ENCODE peak calls at places on chromosomes 2 and 18, in eight cellular contexts. P is CD8-positive, alpha-beta T cell; M is pancreas; L is spleen; K is MM.1S; X is Peyer's patch; R is K562; B is IMR-90. E is an unnamed sample.

GRCh38 chr2:213177685-213178084 is 26.3 kb upstream of the IKZF2 start:
- DNase-seq in L (no peak), R (no peak), M (no peak), X (no peak), K (no peak), P (no peak), B (no peak), E (no peak)

GRCh38 chr2:44245068-44245861 is 30.0 kb upstream of the SLC3A1 start:
- DNase-seq in P (no peak), M (peak), L (no peak), B (no peak), R (no peak), K (no peak), X (no peak), E (no peak)

GRCh38 chr18:22490429-22490846 is 72.7 kb upstream of the CTAGE1 start:
- DNase-seq in P (no peak), M (no peak), R (peak), B (no peak), L (no peak), X (no peak), K (no peak), E (no peak)

GRCh38 chr2:207467716-207468347 is 61.9 kb upstream of the CREB1 start:
- DNase-seq in M (no peak), L (no peak), R (peak), P (no peak), X (no peak), K (no peak), B (peak), E (no peak)

GRCh38 chr2:19846030-19846429 is 55.8 kb downstream of the TTC32 start:
- DNase-seq in R (no peak), P (no peak), B (no peak), X (no peak), L (no peak), M (no peak), K (no peak), E (no peak)

GRCh38 chr2:217165547-217165946 is 305.7 kb upstream of the TNP1 start:
- DNase-seq in L (no peak), B (no peak), X (no peak), M (no peak), K (no peak), P (no peak), R (no peak), E (no peak)

GRCh38 chr2:182763311-182763912 is 47.4 kb downstream of the DNAJC10 start:
- DNase-seq in B (peak), R (peak), K (peak), M (no peak), X (no peak), P (no peak), L (no peak), E (no peak)

GRCh38 chr2:29367986-29368677 is 252.9 kb downstream of the CLIP4 start:
- DNase-seq in R (no peak), L (no peak), P (no peak), B (no peak), M (no peak), X (no peak), K (no peak), E (no peak)

GRCh38 chr2:133674433-133675331 is 106.4 kb upstream of the NCKAP5 start:
- DNase-seq in X (no peak), B (peak), K (no peak), L (no peak), M (peak), R (no peak), P (no peak), E (peak)

GRCh38 chr2:202679980-202680379 is 45.2 kb downstream of the FAM117B start:
- DNase-seq in X (no peak), B (no peak), R (no peak), L (no peak), P (no peak), K (no peak), M (no peak), E (no peak)
- H3K27ac ChIP-seq in X (no peak), B (no peak), R (no peak), L (no peak), P (no peak), K (no peak), M (no peak), E (no peak)

DNA sequence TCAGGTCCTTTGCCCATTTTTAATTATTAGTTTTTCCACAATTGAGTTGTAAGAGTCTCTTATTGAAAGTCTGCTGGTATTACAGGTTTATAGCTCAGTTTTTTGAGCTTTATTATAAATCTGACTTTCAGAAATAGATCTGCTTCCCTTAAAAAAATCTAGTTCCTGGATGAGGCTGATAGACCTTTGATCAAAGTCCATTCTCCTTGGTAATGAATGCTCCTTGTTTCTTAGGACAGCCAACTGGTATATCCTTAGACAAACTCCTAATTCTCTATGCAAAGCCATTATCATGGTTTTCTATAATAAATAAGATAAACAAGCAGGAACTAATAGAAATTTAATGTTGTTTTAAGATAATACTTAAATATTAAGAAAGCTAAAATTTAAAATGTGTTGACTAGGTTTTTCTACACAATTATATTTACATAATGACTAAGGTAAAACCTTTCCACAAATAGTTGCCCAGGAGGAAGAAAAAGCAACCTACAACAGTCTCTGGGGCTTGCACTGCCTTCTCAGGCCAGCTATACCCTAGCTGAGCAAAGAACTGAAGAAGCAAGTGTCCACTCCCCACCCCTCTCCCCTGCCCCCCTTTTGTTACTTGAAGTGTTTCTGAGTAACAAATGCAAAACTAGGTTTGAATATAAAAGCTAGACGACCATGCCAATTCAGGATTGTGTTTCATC is 16.9 kb downstream of the NT5DC4 start:
- DNase-seq in P (no peak), K (no peak), X (no peak), B (no peak), L (no peak), M (no peak), R (no peak), E (no peak)
- H3K27ac ChIP-seq in P (no peak), K (no peak), X (no peak), B (no peak), L (no peak), M (no peak), R (no peak), E (no peak)

GRCh38 chr2:83186050-83186790 is 1272.9 kb downstream of the SUCLG1 start:
- DNase-seq in B (no peak), K (no peak), M (no peak), L (no peak), R (no peak), P (no peak), X (no peak), E (no peak)

GRCh38 chr2:83196225-83196624 is 1262.9 kb downstream of the SUCLG1 start:
- DNase-seq in L (no peak), P (no peak), R (no peak), M (no peak), K (peak), X (no peak), B (peak), E (no peak)

DNA sequence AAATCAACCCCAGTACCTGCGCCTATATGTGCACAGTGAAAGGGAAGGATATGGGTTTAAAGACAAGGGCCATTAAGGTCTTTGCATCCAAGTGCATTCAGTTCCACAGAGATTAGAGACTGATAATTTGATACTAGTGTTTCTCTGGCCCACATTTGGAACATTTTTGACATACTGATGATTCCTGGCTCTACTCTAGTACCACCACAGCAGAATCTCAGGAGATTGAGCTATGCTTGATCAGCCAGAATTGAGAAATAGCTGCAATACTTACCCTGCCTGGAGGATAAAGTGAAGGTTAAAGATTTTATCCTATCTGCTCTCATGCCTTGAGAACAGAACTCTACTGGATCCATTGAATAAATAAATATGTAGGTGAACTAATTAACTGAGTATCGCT is 1267.8 kb downstream of the SUCLG1 start:
- DNase-seq in P (no peak), M (no peak), K (no peak), R (no peak), L (no peak), B (no peak), X (no peak), E (no peak)
- H3K27ac ChIP-seq in P (no peak), M (no peak), K (no peak), R (no peak), L (no peak), B (no peak), X (no peak), E (no peak)

GRCh38 chr2:237056271-237056875 is 29.3 kb upstream of the COPS8 start:
- DNase-seq in R (no peak), X (no peak), L (no peak), B (no peak), P (no peak), K (no peak), M (no peak), E (no peak)
- H3K27ac ChIP-seq in R (no peak), X (no peak), L (no peak), B (no peak), P (no peak), K (no peak), M (no peak), E (no peak)

GRCh38 chr2:30666307-30666874 is 140.9 kb downstream of the CAPN13 start:
- DNase-seq in P (no peak), L (no peak), B (peak), R (no peak), K (peak), M (no peak), X (no peak), E (no peak)

GRCh38 chr2:30675758-30676157 is 131.5 kb downstream of the CAPN13 start:
- DNase-seq in M (no peak), L (no peak), K (no peak), P (no peak), B (no peak), R (no peak), X (no peak), E (no peak)

GRCh38 chr2:30665761-30666306 is 141.4 kb downstream of the CAPN13 start:
- DNase-seq in B (no peak), R (no peak), P (no peak), K (no peak), L (no peak), X (no peak), M (no peak), E (no peak)

GRCh38 chr2:30673127-30673526 is 134.1 kb downstream of the CAPN13 start:
- DNase-seq in P (no peak), X (no peak), R (no peak), K (no peak), M (no peak), B (no peak), L (no peak), E (no peak)

GRCh38 chr2:30670453-30670852 is 136.8 kb downstream of the CAPN13 start:
- DNase-seq in R (no peak), M (no peak), P (no peak), X (no peak), L (no peak), K (no peak), B (no peak), E (no peak)
- H3K27ac ChIP-seq in R (no peak), M (no peak), P (no peak), X (no peak), L (no peak), K (no peak), B (no peak), E (no peak)

GRCh38 chr2:47676236-47676635 is 106.7 kb upstream of the MSH6 start:
- DNase-seq in L (no peak), X (no peak), R (no peak), B (no peak), P (no peak), K (no peak), M (no peak), E (no peak)
- H3K27ac ChIP-seq in L (no peak), X (no peak), R (no peak), B (no peak), P (no peak), K (no peak), M (no peak), E (no peak)